ENCODE peak calls at places on chromosomes 2 and 18, in four cellular contexts. E is NCI-H2171 treated with DMSO at 0.1 percent for 48 hours, O is T-helper 9 cell, J is COR-L47. D is an unnamed sample.

GRCh38 chr2:237743561-237744269 is 54.9 kb upstream of the RBM44 start:
- DNase-seq in E (no peak), O (no peak), J (no peak), D (peak; percentile 10)

GRCh38 chr2:16625201-16625729 is 40.4 kb downstream of the CYRIA start:
- DNase-seq in O (no peak), J (peak; percentile 50), E (no peak), D (no peak)

GRCh38 chr2:168310580-168310979 is 63.2 kb upstream of the STK39 start:
- DNase-seq in O (no peak), E (no peak), J (no peak), D (no peak)

GRCh38 chr2:74707837-74708236 is 53.8 kb downstream of the SEMA4F start:
- DNase-seq in O (no peak), J (no peak), E (no peak), D (no peak)

GRCh38 chr2:46939596-46940359 is 24.2 kb upstream of the MCFD2 start:
- DNase-seq in J (no peak), O (no peak), E (no peak), D (no peak)

GRCh38 chr2:241724259-241724974 is 10.0 kb upstream of the D2HGDH start:
- DNase-seq in O (no peak), J (no peak), E (no peak), D (no peak)

GRCh38 chr2:41576423-41576822 is 471.4 kb upstream of the PKDCC start:
- DNase-seq in O (no peak), E (no peak), J (no peak), D (no peak)

GRCh38 chr18:63575680-63576079 is 11.5 kb upstream of the SERPINB13 start:
- DNase-seq in J (no peak), E (no peak), O (no peak), D (peak; percentile 22)

GRCh38 chr2:223735659-223736244 is 101.6 kb downstream of the AP1S3 start:
- DNase-seq in J (no peak), E (no peak), O (no peak), D (no peak)

GRCh38 chr18:644395-645004 is 13.0 kb upstream of the TYMS start:
- DNase-seq in O (no peak), E (peak; percentile 12), J (no peak), D (peak; percentile 33)

GRCh38 chr2:190334479-190335224 is 8.7 kb upstream of the INPP1 start:
- DNase-seq in O (no peak), J (no peak), E (no peak), D (no peak)

GRCh38 chr2:144509548-144510205 is 10.2 kb downstream of the ZEB2 start:
- DNase-seq in E (no peak), O (no peak), J (no peak), D (no peak)

GRCh38 chr2:100321881-100322820 is at the start of gene LONRF2:
- DNase-seq in J (peak; percentile 78), E (peak; percentile 76), O (no peak), D (peak; percentile 78)

GRCh38 chr2:106944220-106944619 is 58.3 kb upstream of the ST6GAL2 start:
- DNase-seq in E (no peak), J (no peak), O (no peak), D (no peak)

GRCh38 chr2:190159453-190159852 is 96.9 kb upstream of the MSTN start:
- DNase-seq in E (no peak), O (no peak), J (no peak), D (no peak)

GRCh38 chr2:110784047-110784631 is 51.8 kb downstream of the ACOXL start:
- DNase-seq in J (no peak), O (no peak), E (no peak), D (no peak)

GRCh38 chr2:212330263-212330662 is 208.3 kb downstream of the ERBB4 start:
- DNase-seq in J (no peak), O (no peak), E (no peak), D (peak; percentile 47)

GRCh38 chr2:185417111-185417510 is 321.5 kb upstream of the FSIP2 start:
- DNase-seq in O (no peak), J (no peak), E (no peak), D (no peak)

GRCh38 chr18:48155856-48156255 is 225.4 kb upstream of the SMAD2 start:
- DNase-seq in O (no peak), J (no peak), E (no peak), D (no peak)

GRCh38 chr2:54464334-54464733 is 8.2 kb downstream of the SPTBN1 start:
- DNase-seq in J (no peak), O (no peak), E (no peak), D (no peak)

GRCh38 chr2:135573620-135574019 is 42.3 kb downstream of the R3HDM1 start:
- DNase-seq in J (no peak), E (no peak), O (no peak), D (no peak)